ENCODE peak calls at places on chromosome 16, in ten cellular contexts. X is NCI-H460; E is mucosa of gallbladder; N is retinal pigment epithelial cell; F is H4; V is endothelial cell; K is globus pallidus; H is Peyer's patch; L is CD4-positive, CD25-positive, alpha-beta regulatory T cell; C is BE2C. R is an unnamed sample.

GRCh38 chr16:76277099-76278030 is at the start of gene CNTNAP4:
- DNase-seq in E (no peak), X (no peak), H (no peak), N (no peak), K (peak), F (peak), V (no peak), L (no peak), C (peak), R (no peak)

GRCh38 chr16:74735162-74735452 is 34.4 kb upstream of the MLKL start:
- DNase-seq in X (no peak), K (no peak), E (no peak), V (no peak), F (no peak), N (no peak), L (no peak), H (no peak), C (no peak), R (no peak)

GRCh38 chr16:30110661-30111060 is 2.7 kb downstream of the GDPD3 start:
- DNase-seq in H (no peak), X (no peak), E (no peak), F (no peak), C (no peak), V (no peak), K (no peak), L (no peak), N (no peak), R (no peak)

GRCh38 chr16:85337910-85338637 is 225.8 kb upstream of the CIBAR2 start:
- DNase-seq in F (no peak), X (no peak), V (no peak), E (no peak), H (no peak), L (no peak), N (no peak), K (no peak), C (no peak), R (no peak)

GRCh38 chr16:77863250-77863649 is 74.9 kb downstream of the VAT1L start:
- DNase-seq in H (no peak), K (no peak), L (no peak), X (no peak), C (no peak), E (peak), N (no peak), F (no peak), V (no peak), R (no peak)

GRCh38 chr16:67248401-67249177 is at the start of gene SLC9A5:
- DNase-seq in K (no peak), N (no peak), C (peak), H (peak), F (no peak), E (no peak), V (peak), X (no peak), L (peak), R (no peak)

GRCh38 chr16:32116080-32116479 is 137.0 kb upstream of the TP53TG3D start:
- DNase-seq in X (no peak), L (no peak), F (no peak), C (peak), H (peak), K (no peak), V (no peak), N (no peak), E (no peak), R (no peak)

GRCh38 chr16:10552998-10553491 is 27.4 kb downstream of the EMP2 start:
- DNase-seq in L (peak), V (no peak), K (peak), F (no peak), E (peak), X (no peak), N (no peak), H (no peak), C (peak), R (no peak)

GRCh38 chr16:74667215-74667765 is 613 bp upstream of the RFWD3 start:
- DNase-seq in E (peak), L (no peak), F (no peak), H (peak), X (no peak), V (peak), C (peak), N (no peak), K (peak), R (no peak)

GRCh38 chr16:30875881-30876791 is 17.7 kb downstream of the BCL7C start:
- DNase-seq in K (no peak), L (no peak), C (no peak), N (no peak), X (no peak), F (no peak), H (peak), V (peak), E (no peak), R (no peak)

GRCh38 chr16:89037261-89038152 is 56.1 kb upstream of the ACSF3 start:
- DNase-seq in H (no peak), K (no peak), V (peak), C (peak), E (peak), F (no peak), N (no peak), X (no peak), L (no peak), R (no peak)

GRCh38 chr16:23491490-23492391 is 18.6 kb downstream of the GGA2 start:
- DNase-seq in V (no peak), N (no peak), F (no peak), L (no peak), C (no peak), X (no peak), E (no peak), H (no peak), K (no peak), R (no peak)

GRCh38 chr16:56600398-56600999 is 7.9 kb upstream of the MT2A start:
- DNase-seq in N (no peak), X (peak), C (peak), V (peak), H (no peak), E (no peak), L (no peak), F (peak), K (peak), R (no peak)

GRCh38 chr16:57728336-57729181 is 7.0 kb upstream of the KATNB1 start:
- DNase-seq in F (no peak), E (no peak), X (no peak), K (no peak), N (no peak), H (peak), L (no peak), V (no peak), C (no peak), R (no peak)

GRCh38 chr16:83002351-83003334 is 375.9 kb downstream of the CDH13 start:
- DNase-seq in C (no peak), X (peak), L (no peak), E (peak), H (no peak), N (no peak), V (no peak), K (no peak), F (peak), R (no peak)

GRCh38 chr16:84929421-84930297 is 81.7 kb downstream of the ZDHHC7 start:
- DNase-seq in K (no peak), H (no peak), F (no peak), N (no peak), E (no peak), X (no peak), L (no peak), V (no peak), C (no peak), R (no peak)

GRCh38 chr16:54407596-54407995 is 121.0 kb upstream of the IRX3 start:
- DNase-seq in V (no peak), K (no peak), F (no peak), H (no peak), L (no peak), N (peak), C (no peak), X (no peak), E (no peak), R (no peak)

GRCh38 chr16:89334461-89334860 is 117.0 kb downstream of the ZNF778 start:
- DNase-seq in X (no peak), E (no peak), K (no peak), H (peak), L (no peak), N (no peak), V (no peak), C (no peak), F (no peak), R (no peak)

GRCh38 chr16:4684030-4684715 is 9.2 kb upstream of the NUDT16L1 start:
- DNase-seq in E (no peak), F (no peak), N (no peak), K (no peak), V (no peak), X (no peak), L (no peak), C (no peak), H (no peak), R (no peak)

GRCh38 chr16:55021595-55022475 is 91.2 kb downstream of the IRX5 start:
- DNase-seq in N (no peak), E (no peak), H (no peak), C (peak), V (peak), K (no peak), X (peak), L (no peak), F (peak), R (no peak)

GRCh38 chr16:74099530-74099929 is 197.1 kb upstream of the PSMD7 start:
- DNase-seq in N (no peak), F (no peak), X (no peak), E (no peak), K (no peak), V (no peak), L (no peak), C (no peak), H (no peak), R (no peak)

GRCh38 chr16:49899991-49900690 is 44.2 kb upstream of the ZNF423 start:
- DNase-seq in C (no peak), X (no peak), V (no peak), K (no peak), N (no peak), L (no peak), H (no peak), F (no peak), E (no peak), R (no peak)

GRCh38 chr16:89049484-89050118 is 44.1 kb upstream of the ACSF3 start:
- DNase-seq in H (no peak), C (peak), N (no peak), V (no peak), F (no peak), L (no peak), X (no peak), E (no peak), K (no peak), R (no peak)

GRCh38 chr16:4260360-4260759 is 12.5 kb downstream of the TFAP4 start:
- DNase-seq in X (no peak), N (no peak), H (peak), K (no peak), L (no peak), E (peak), V (no peak), C (no peak), F (no peak), R (peak)

GRCh38 chr16:28915181-28915580 is 9.9 kb downstream of the RABEP2 start:
- DNase-seq in L (no peak), K (no peak), X (no peak), F (no peak), V (no peak), H (no peak), N (no peak), C (no peak), E (no peak), R (no peak)

GRCh38 chr16:200388-200787 is 20.1 kb downstream of the HBQ1 start:
- DNase-seq in C (no peak), V (no peak), F (no peak), L (no peak), E (no peak), H (no peak), N (peak), K (no peak), X (no peak), R (no peak)

GRCh38 chr16:85173981-85174751 is 61.9 kb upstream of the CIBAR2 start:
- DNase-seq in E (no peak), H (no peak), C (peak), X (peak), L (no peak), V (no peak), F (peak), K (no peak), N (no peak), R (no peak)

GRCh38 chr16:69143116-69143515 is 10.7 kb downstream of the UTP4 start:
- DNase-seq in H (no peak), K (no peak), E (no peak), C (peak), X (no peak), N (no peak), F (no peak), L (no peak), V (peak), R (no peak)

GRCh38 chr16:57628008-57628781 is at the start of gene ADGRG1:
- DNase-seq in V (peak), K (peak), N (peak), C (peak), E (peak), L (no peak), H (peak), F (peak), X (peak), R (no peak)

R was measured in NCI-H1417 treated with DMSO at 0.1 percent for 48 hours.